ENCODE peak calls at places on chromosomes 5 and 9, in eight cellular contexts. T, I, X, F, K, D, Q and L are unnamed samples.

GRCh38 chr9:136409557-136410455 is 608 bp downstream of the ENTR1 start:
- DNase-seq in T (peak; percentile 57), I (no peak), X (no peak), F (no peak), K (peak; percentile 61), D (peak; percentile 31), Q (peak; percentile 72), L (peak; percentile 31)

GRCh38 chr5:102895223-102895622 is 140.1 kb downstream of the PAM start:
- DNase-seq in T (no peak), I (no peak), X (no peak), F (no peak), K (no peak), D (no peak), Q (no peak), L (no peak)

GRCh38 chr9:131478421-131478868 is 24.3 kb upstream of the POMT1 start:
- DNase-seq in T (peak; percentile 40), I (peak; percentile 41), X (peak; percentile 39), F (peak; percentile 50), K (peak; percentile 74), D (peak; percentile 17), Q (peak; percentile 79), L (peak; percentile 25)

GRCh38 chr5:66529182-66529581 is 67.0 kb upstream of the MAST4 start:
- DNase-seq in T (no peak), I (no peak), X (no peak), F (no peak), K (no peak), D (no peak), Q (no peak), L (no peak)

GRCh38 chr9:109001275-109001676 is 12.0 kb downstream of the CTNNAL1 start:
- DNase-seq in T (no peak), I (no peak), X (no peak), F (no peak), K (no peak), D (peak; percentile 79), Q (no peak), L (peak; percentile 64)

GRCh38 chr5:10580531-10581423 is 16.9 kb downstream of the ANKRD33B start:
- DNase-seq in T (no peak), I (no peak), X (no peak), F (no peak), K (no peak), D (no peak), Q (no peak), L (no peak)

GRCh38 chr5:16539169-16539666 is 73.6 kb upstream of the ZNF622 start:
- DNase-seq in T (no peak), I (peak; percentile 82), X (no peak), F (peak; percentile 83), K (no peak), D (peak; percentile 93), Q (peak; percentile 64), L (peak; percentile 77)

GRCh38 chr5:159026781-159027180 is 72.9 kb downstream of the EBF1 start:
- DNase-seq in T (no peak), I (no peak), X (no peak), F (no peak), K (no peak), D (no peak), Q (no peak), L (no peak)

GRCh38 chr9:75036793-75037192 is 8.7 kb upstream of the CARNMT1 start:
- DNase-seq in T (no peak), I (no peak), X (no peak), F (no peak), K (no peak), D (no peak), Q (no peak), L (no peak)

GRCh38 chr9:34252016-34252415 is 73.2 kb downstream of the UBAP1 start:
- DNase-seq in T (no peak), I (no peak), X (no peak), F (no peak), K (no peak), D (peak; percentile 11), Q (no peak), L (peak; percentile 89)

GRCh38 chr9:131235480-131235851 is 40.8 kb downstream of the FAM78A start:
- DNase-seq in T (no peak), I (no peak), X (no peak), F (no peak), K (no peak), D (no peak), Q (no peak), L (no peak)

GRCh38 chr5:56167522-56167921 is 65.6 kb downstream of the ANKRD55 start:
- DNase-seq in T (no peak), I (no peak), X (no peak), F (no peak), K (no peak), D (no peak), Q (no peak), L (peak; percentile 68)

GRCh38 chr5:111734013-111734412 is 23.0 kb downstream of the NREP start:
- DNase-seq in T (no peak), I (no peak), X (no peak), F (no peak), K (no peak), D (peak; percentile 77), Q (no peak), L (peak; percentile 35)

GRCh38 chr9:12922209-12922914 is 147.5 kb downstream of the LURAP1L start:
- DNase-seq in T (no peak), I (no peak), X (no peak), F (no peak), K (no peak), D (peak; percentile 54), Q (no peak), L (peak; percentile 20)

GRCh38 chr5:58235279-58235678 is 224.6 kb downstream of the PLK2 start:
- DNase-seq in T (peak; percentile 27), I (no peak), X (no peak), F (peak; percentile 22), K (no peak), D (peak; percentile 92), Q (no peak), L (peak; percentile 84)

GRCh38 chr5:60585618-60586017 is 114.3 kb downstream of the DEPDC1B start:
- DNase-seq in T (no peak), I (no peak), X (no peak), F (no peak), K (no peak), D (no peak), Q (no peak), L (no peak)

GRCh38 chr9:89629096-89629976 is 24.5 kb downstream of the GADD45G start:
- DNase-seq in T (no peak), I (no peak), X (no peak), F (no peak), K (no peak), D (no peak), Q (peak; percentile 20), L (no peak)

GRCh38 chr9:77015291-77016048 is 4.0 kb upstream of the FOXB2 start:
- DNase-seq in T (no peak), I (no peak), X (no peak), F (no peak), K (no peak), D (no peak), Q (no peak), L (no peak)

GRCh38 chr9:2128611-2129010 is 113.5 kb downstream of the SMARCA2 start:
- DNase-seq in T (no peak), I (no peak), X (no peak), F (no peak), K (no peak), D (no peak), Q (no peak), L (no peak)

DNA sequence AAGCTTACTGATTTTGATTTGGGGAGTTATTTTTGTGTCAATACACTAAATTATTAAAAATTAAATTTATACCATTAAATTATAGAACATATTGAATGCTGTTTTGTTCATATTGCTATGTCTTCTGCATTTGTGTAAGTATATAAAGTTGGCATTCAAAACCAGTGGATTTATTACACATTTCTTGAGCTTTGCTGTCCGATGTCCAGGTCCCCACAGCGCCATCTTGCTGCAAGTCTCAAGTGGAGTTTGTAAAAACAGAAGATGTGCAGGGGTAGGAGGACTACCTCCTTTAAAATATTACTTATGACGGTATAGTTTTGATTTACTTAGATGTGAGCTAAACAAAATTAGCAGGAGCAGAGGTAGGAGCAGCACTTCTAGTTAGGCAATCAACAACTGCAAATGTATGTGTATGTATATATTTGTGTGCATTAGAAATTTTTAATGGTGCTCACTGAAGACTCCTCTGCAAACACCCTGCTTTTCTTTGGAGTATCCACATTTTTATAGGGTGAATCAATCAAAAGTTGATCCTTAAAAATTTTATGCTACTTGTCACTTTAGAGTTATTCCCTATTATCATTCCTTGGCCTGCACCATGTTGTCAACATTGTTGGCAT is 37.4 kb downstream of the CPEB4 start:
- DNase-seq in T (peak; percentile 75), I (peak; percentile 43), X (peak; percentile 6), F (peak; percentile 44), K (peak; percentile 72), D (peak; percentile 23), Q (no peak), L (peak; percentile 43)
- TF ChIP-seq CTCF in T (peak; percentile 68), I (peak; percentile 58), X (peak; percentile 51), F (no peak), K (peak; percentile 95), D (peak; percentile 47), Q (no peak), L (peak; percentile 55)

DNA sequence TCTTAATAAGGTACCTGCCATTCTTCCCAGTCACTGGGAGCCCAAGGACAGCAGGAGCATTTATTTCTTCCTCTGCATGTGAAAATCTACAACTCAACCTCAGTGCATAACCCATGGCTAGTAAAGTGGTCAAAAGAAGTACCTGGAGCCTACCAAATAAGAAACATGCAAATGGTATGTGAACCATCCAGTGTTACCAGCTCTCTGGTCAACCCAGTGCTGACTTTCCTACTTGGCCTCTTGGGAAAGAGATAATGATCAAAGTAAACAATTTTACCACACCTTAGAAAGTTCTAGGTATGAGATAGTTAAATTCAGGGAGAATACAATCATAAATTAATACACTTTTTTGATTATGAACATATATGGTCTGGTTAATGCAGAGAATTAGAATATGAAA is 325.6 kb downstream of the ENC1 start:
- DNase-seq in T (no peak), I (no peak), X (no peak), F (no peak), K (no peak), D (no peak), Q (no peak), L (no peak)
- H3K4me3 ChIP-seq in T (no peak overlapping the region), I (no peak overlapping the region), X (no peak overlapping the region), F (no peak overlapping the region), K (no peak overlapping the region), D (no peak overlapping the region), Q (no peak overlapping the region), L (no peak overlapping the region)

GRCh38 chr5:173204185-173204979 is 30.6 kb downstream of the NKX2-5 start:
- DNase-seq in T (peak; percentile 46), I (no peak), X (no peak), F (peak; percentile 9), K (peak; percentile 51), D (peak; percentile 31), Q (no peak), L (peak; percentile 51)
- TF ChIP-seq CTCF in T (peak; percentile 52), I (peak; percentile 59), X (peak; percentile 56), F (peak; percentile 33), K (peak; percentile 80), D (peak; percentile 62), Q (no peak), L (peak; percentile 62)

GRCh38 chr5:174045470-174046025 is at the start of gene NSG2:
- DNase-seq in T (peak; percentile 91), I (peak; percentile 79), X (no peak), F (peak; percentile 44), K (peak; percentile 85), D (peak; percentile 72), Q (peak; percentile 88), L (peak; percentile 52)
- H3K4me3 ChIP-seq in T (no peak within 1 kb of the TSS), I (no peak within 1 kb of the TSS), X (no peak within 1 kb of the TSS), F (no peak within 1 kb of the TSS), K (no peak within 1 kb of the TSS), D (no peak within 1 kb of the TSS), Q (no peak within 1 kb of the TSS), L (no peak within 1 kb of the TSS)